ENCODE peak calls at places on chromosome 3, in ten cellular contexts. One of them, this sample, is unnamed.

GRCh38 chr3:50325497-50326181 is 2.4 kb downstream of the TUSC2 start:
- DNase-seq in CD8-positive, alpha-beta T cell: no peak
- DNase-seq in endothelial cell: no peak
- DNase-seq in foreskin fibroblast: no peak
- DNase-seq in fibroblast of mammary gland: no peak
- DNase-seq in endothelial cell of umbilical vein: no peak
- DNase-seq in cardiac muscle cell: no peak
- DNase-seq in breast epithelium: no peak
- DNase-seq in K562: no peak
- DNase-seq in activated CD8-positive, alpha-beta T cell treated with anti-CD3 and anti-CD28 coated beads for 36 hours: no peak
- DNase-seq in this sample: no peak

GRCh38 chr3:43423142-43423541 is 136.8 kb downstream of the SNRK start:
- DNase-seq in CD8-positive, alpha-beta T cell: no peak
- DNase-seq in endothelial cell: no peak
- DNase-seq in foreskin fibroblast: no peak
- DNase-seq in fibroblast of mammary gland: peak; percentile 76
- DNase-seq in endothelial cell of umbilical vein: no peak
- DNase-seq in cardiac muscle cell: peak; percentile 13
- DNase-seq in breast epithelium: no peak
- DNase-seq in K562: no peak
- DNase-seq in activated CD8-positive, alpha-beta T cell treated with anti-CD3 and anti-CD28 coated beads for 36 hours: no peak
- DNase-seq in this sample: no peak

GRCh38 chr3:33909547-33909946 is 111.1 kb downstream of the PDCD6IP start:
- DNase-seq in CD8-positive, alpha-beta T cell: no peak
- DNase-seq in endothelial cell: no peak
- DNase-seq in foreskin fibroblast: no peak
- DNase-seq in fibroblast of mammary gland: no peak
- DNase-seq in endothelial cell of umbilical vein: no peak
- DNase-seq in cardiac muscle cell: no peak
- DNase-seq in breast epithelium: no peak
- DNase-seq in K562: no peak
- DNase-seq in activated CD8-positive, alpha-beta T cell treated with anti-CD3 and anti-CD28 coated beads for 36 hours: no peak
- DNase-seq in this sample: no peak

GRCh38 chr3:109532257-109533216 is 195.2 kb upstream of the DPPA4 start:
- DNase-seq in CD8-positive, alpha-beta T cell: peak; percentile 48
- DNase-seq in endothelial cell: peak; percentile 60
- DNase-seq in foreskin fibroblast: peak; percentile 11
- DNase-seq in fibroblast of mammary gland: peak; percentile 42
- DNase-seq in endothelial cell of umbilical vein: no peak
- DNase-seq in cardiac muscle cell: peak; percentile 88
- DNase-seq in breast epithelium: no peak
- DNase-seq in K562: no peak
- DNase-seq in activated CD8-positive, alpha-beta T cell treated with anti-CD3 and anti-CD28 coated beads for 36 hours: peak; percentile 74
- DNase-seq in this sample: peak; percentile 58

GRCh38 chr3:97658670-97659285 is 105.8 kb upstream of the ARL6 start:
- DNase-seq in CD8-positive, alpha-beta T cell: no peak
- DNase-seq in endothelial cell: peak; percentile 4
- DNase-seq in foreskin fibroblast: no peak
- DNase-seq in fibroblast of mammary gland: peak; percentile 20
- DNase-seq in endothelial cell of umbilical vein: peak; percentile 10
- DNase-seq in cardiac muscle cell: peak; percentile 19
- DNase-seq in breast epithelium: no peak
- DNase-seq in K562: peak; percentile 3
- DNase-seq in activated CD8-positive, alpha-beta T cell treated with anti-CD3 and anti-CD28 coated beads for 36 hours: no peak
- DNase-seq in this sample: peak; percentile 2

GRCh38 chr3:50174517-50174895 is 16.9 kb upstream of the GNAT1 start:
- DNase-seq in CD8-positive, alpha-beta T cell: no peak
- DNase-seq in endothelial cell: no peak
- DNase-seq in foreskin fibroblast: no peak
- DNase-seq in fibroblast of mammary gland: no peak
- DNase-seq in endothelial cell of umbilical vein: no peak
- DNase-seq in cardiac muscle cell: no peak
- DNase-seq in breast epithelium: no peak
- DNase-seq in K562: no peak
- DNase-seq in activated CD8-positive, alpha-beta T cell treated with anti-CD3 and anti-CD28 coated beads for 36 hours: no peak
- DNase-seq in this sample: no peak

GRCh38 chr3:43606274-43606673 is 15.5 kb downstream of the ANO10 start:
- DNase-seq in CD8-positive, alpha-beta T cell: no peak
- DNase-seq in endothelial cell: no peak
- DNase-seq in foreskin fibroblast: no peak
- DNase-seq in fibroblast of mammary gland: no peak
- DNase-seq in endothelial cell of umbilical vein: no peak
- DNase-seq in cardiac muscle cell: no peak
- DNase-seq in breast epithelium: no peak
- DNase-seq in K562: no peak
- DNase-seq in activated CD8-positive, alpha-beta T cell treated with anti-CD3 and anti-CD28 coated beads for 36 hours: no peak
- DNase-seq in this sample: no peak

GRCh38 chr3:170589113-170589512 is 3.2 kb upstream of the SLC7A14 start:
- DNase-seq in CD8-positive, alpha-beta T cell: no peak
- DNase-seq in endothelial cell: no peak
- DNase-seq in foreskin fibroblast: no peak
- DNase-seq in fibroblast of mammary gland: no peak
- DNase-seq in endothelial cell of umbilical vein: no peak
- DNase-seq in cardiac muscle cell: no peak
- DNase-seq in breast epithelium: no peak
- DNase-seq in K562: no peak
- DNase-seq in activated CD8-positive, alpha-beta T cell treated with anti-CD3 and anti-CD28 coated beads for 36 hours: no peak
- DNase-seq in this sample: no peak

GRCh38 chr3:197000211-197000610 is 29.4 kb downstream of the MELTF start:
- DNase-seq in CD8-positive, alpha-beta T cell: no peak
- DNase-seq in endothelial cell: no peak
- DNase-seq in foreskin fibroblast: peak; percentile 39
- DNase-seq in fibroblast of mammary gland: peak; percentile 19
- DNase-seq in endothelial cell of umbilical vein: no peak
- DNase-seq in cardiac muscle cell: peak; percentile 18
- DNase-seq in breast epithelium: no peak
- DNase-seq in K562: no peak
- DNase-seq in activated CD8-positive, alpha-beta T cell treated with anti-CD3 and anti-CD28 coated beads for 36 hours: no peak
- DNase-seq in this sample: peak; percentile 15

GRCh38 chr3:194559530-194559929 is 72.7 kb upstream of the ATP13A3 start:
- DNase-seq in CD8-positive, alpha-beta T cell: no peak
- DNase-seq in endothelial cell: no peak
- DNase-seq in foreskin fibroblast: no peak
- DNase-seq in fibroblast of mammary gland: no peak
- DNase-seq in endothelial cell of umbilical vein: no peak
- DNase-seq in cardiac muscle cell: no peak
- DNase-seq in breast epithelium: no peak
- DNase-seq in K562: no peak
- DNase-seq in activated CD8-positive, alpha-beta T cell treated with anti-CD3 and anti-CD28 coated beads for 36 hours: no peak
- DNase-seq in this sample: no peak

GRCh38 chr3:66472313-66473134 is 28.3 kb downstream of the LRIG1 start:
- DNase-seq in CD8-positive, alpha-beta T cell: peak; percentile 45
- DNase-seq in endothelial cell: no peak
- DNase-seq in foreskin fibroblast: peak; percentile 66
- DNase-seq in fibroblast of mammary gland: peak; percentile 92
- DNase-seq in endothelial cell of umbilical vein: peak; percentile 94
- DNase-seq in cardiac muscle cell: peak; percentile 53
- DNase-seq in breast epithelium: no peak
- DNase-seq in K562: no peak
- DNase-seq in activated CD8-positive, alpha-beta T cell treated with anti-CD3 and anti-CD28 coated beads for 36 hours: peak; percentile 69
- DNase-seq in this sample: peak; percentile 75

GRCh38 chr3:129688310-129688895 is 81.9 kb upstream of the PLXND1 start:
- DNase-seq in CD8-positive, alpha-beta T cell: no peak
- DNase-seq in endothelial cell: peak; percentile 30
- DNase-seq in foreskin fibroblast: peak; percentile 68
- DNase-seq in fibroblast of mammary gland: peak; percentile 49
- DNase-seq in endothelial cell of umbilical vein: peak; percentile 36
- DNase-seq in cardiac muscle cell: peak; percentile 75
- DNase-seq in breast epithelium: peak; percentile 81
- DNase-seq in K562: no peak
- DNase-seq in activated CD8-positive, alpha-beta T cell treated with anti-CD3 and anti-CD28 coated beads for 36 hours: no peak
- DNase-seq in this sample: no peak

GRCh38 chr3:146222204-146223046 is 28.5 kb downstream of the PLSCR4 start:
- DNase-seq in CD8-positive, alpha-beta T cell: no peak
- DNase-seq in endothelial cell: peak; percentile 5
- DNase-seq in foreskin fibroblast: peak; percentile 27
- DNase-seq in fibroblast of mammary gland: peak; percentile 51
- DNase-seq in endothelial cell of umbilical vein: peak; percentile 95
- DNase-seq in cardiac muscle cell: peak; percentile 52
- DNase-seq in breast epithelium: no peak
- DNase-seq in K562: no peak
- DNase-seq in activated CD8-positive, alpha-beta T cell treated with anti-CD3 and anti-CD28 coated beads for 36 hours: no peak
- DNase-seq in this sample: no peak

GRCh38 chr3:146221276-146221675 is 29.6 kb downstream of the PLSCR4 start:
- DNase-seq in CD8-positive, alpha-beta T cell: no peak
- DNase-seq in endothelial cell: no peak
- DNase-seq in foreskin fibroblast: no peak
- DNase-seq in fibroblast of mammary gland: peak; percentile 41
- DNase-seq in endothelial cell of umbilical vein: peak; percentile 57
- DNase-seq in cardiac muscle cell: peak; percentile 30
- DNase-seq in breast epithelium: no peak
- DNase-seq in K562: no peak
- DNase-seq in activated CD8-positive, alpha-beta T cell treated with anti-CD3 and anti-CD28 coated beads for 36 hours: no peak
- DNase-seq in this sample: no peak

GRCh38 chr3:146223401-146224373 is 27.2 kb downstream of the PLSCR4 start:
- DNase-seq in CD8-positive, alpha-beta T cell: no peak
- DNase-seq in endothelial cell: no peak
- DNase-seq in foreskin fibroblast: no peak
- DNase-seq in fibroblast of mammary gland: peak; percentile 52
- DNase-seq in endothelial cell of umbilical vein: peak; percentile 73
- DNase-seq in cardiac muscle cell: peak; percentile 33
- DNase-seq in breast epithelium: no peak
- DNase-seq in K562: no peak
- DNase-seq in activated CD8-positive, alpha-beta T cell treated with anti-CD3 and anti-CD28 coated beads for 36 hours: no peak
- DNase-seq in this sample: no peak

GRCh38 chr3:146217324-146217723 is 33.6 kb downstream of the PLSCR4 start:
- DNase-seq in CD8-positive, alpha-beta T cell: no peak
- DNase-seq in endothelial cell: no peak
- DNase-seq in foreskin fibroblast: peak; percentile 23
- DNase-seq in fibroblast of mammary gland: peak; percentile 14
- DNase-seq in endothelial cell of umbilical vein: no peak
- DNase-seq in cardiac muscle cell: no peak
- DNase-seq in breast epithelium: no peak
- DNase-seq in K562: no peak
- DNase-seq in activated CD8-positive, alpha-beta T cell treated with anti-CD3 and anti-CD28 coated beads for 36 hours: no peak
- DNase-seq in this sample: no peak

GRCh38 chr3:146218880-146219866 is 31.7 kb downstream of the PLSCR4 start:
- DNase-seq in CD8-positive, alpha-beta T cell: no peak
- DNase-seq in endothelial cell: peak; percentile 18
- DNase-seq in foreskin fibroblast: peak; percentile 67
- DNase-seq in fibroblast of mammary gland: peak; percentile 52
- DNase-seq in endothelial cell of umbilical vein: peak; percentile 71
- DNase-seq in cardiac muscle cell: peak; percentile 66
- DNase-seq in breast epithelium: no peak
- DNase-seq in K562: peak; percentile 8
- DNase-seq in activated CD8-positive, alpha-beta T cell treated with anti-CD3 and anti-CD28 coated beads for 36 hours: peak; percentile 40
- DNase-seq in this sample: no peak
- TF ChIP-seq CTCF in CD8-positive, alpha-beta T cell: peak; percentile 85
- TF ChIP-seq CTCF in endothelial cell: peak; percentile 95
- TF ChIP-seq CTCF in foreskin fibroblast: peak; percentile 46
- TF ChIP-seq CTCF in fibroblast of mammary gland: peak; percentile 59
- TF ChIP-seq CTCF in endothelial cell of umbilical vein: peak; percentile 39
- TF ChIP-seq CTCF in cardiac muscle cell: peak; percentile 51
- TF ChIP-seq CTCF in breast epithelium: peak; percentile 53
- TF ChIP-seq CTCF in K562: peak; percentile 49
- TF ChIP-seq CTCF in activated CD8-positive, alpha-beta T cell treated with anti-CD3 and anti-CD28 coated beads for 36 hours: peak; percentile 86
- TF ChIP-seq CTCF in this sample: peak; percentile 96

GRCh38 chr3:155739154-155739553 is 5.7 kb downstream of the PLCH1 start:
- DNase-seq in CD8-positive, alpha-beta T cell: no peak
- DNase-seq in endothelial cell: no peak
- DNase-seq in foreskin fibroblast: peak; percentile 20
- DNase-seq in fibroblast of mammary gland: peak; percentile 12
- DNase-seq in endothelial cell of umbilical vein: no peak
- DNase-seq in cardiac muscle cell: no peak
- DNase-seq in breast epithelium: no peak
- DNase-seq in K562: peak; percentile 29
- DNase-seq in activated CD8-positive, alpha-beta T cell treated with anti-CD3 and anti-CD28 coated beads for 36 hours: no peak
- DNase-seq in this sample: no peak
- TF ChIP-seq CTCF in CD8-positive, alpha-beta T cell: no peak
- TF ChIP-seq CTCF in endothelial cell: no peak
- TF ChIP-seq CTCF in foreskin fibroblast: no peak
- TF ChIP-seq CTCF in fibroblast of mammary gland: no peak
- TF ChIP-seq CTCF in endothelial cell of umbilical vein: no peak
- TF ChIP-seq CTCF in cardiac muscle cell: no peak
- TF ChIP-seq CTCF in breast epithelium: no peak
- TF ChIP-seq CTCF in K562: no peak
- TF ChIP-seq CTCF in activated CD8-positive, alpha-beta T cell treated with anti-CD3 and anti-CD28 coated beads for 36 hours: no peak
- TF ChIP-seq CTCF in this sample: no peak

GRCh38 chr3:180430896-180431295 is 171.1 kb upstream of the TTC14 start:
- DNase-seq in CD8-positive, alpha-beta T cell: no peak
- DNase-seq in endothelial cell: no peak
- DNase-seq in foreskin fibroblast: no peak
- DNase-seq in fibroblast of mammary gland: peak; percentile 12
- DNase-seq in endothelial cell of umbilical vein: no peak
- DNase-seq in cardiac muscle cell: no peak
- DNase-seq in breast epithelium: no peak
- DNase-seq in K562: no peak
- DNase-seq in activated CD8-positive, alpha-beta T cell treated with anti-CD3 and anti-CD28 coated beads for 36 hours: no peak
- DNase-seq in this sample: no peak
- TF ChIP-seq CTCF in CD8-positive, alpha-beta T cell: no peak
- TF ChIP-seq CTCF in endothelial cell: no peak
- TF ChIP-seq CTCF in foreskin fibroblast: no peak
- TF ChIP-seq CTCF in fibroblast of mammary gland: no peak
- TF ChIP-seq CTCF in endothelial cell of umbilical vein: no peak
- TF ChIP-seq CTCF in cardiac muscle cell: no peak
- TF ChIP-seq CTCF in breast epithelium: no peak
- TF ChIP-seq CTCF in K562: no peak
- TF ChIP-seq CTCF in activated CD8-positive, alpha-beta T cell treated with anti-CD3 and anti-CD28 coated beads for 36 hours: no peak
- TF ChIP-seq CTCF in this sample: no peak

GRCh38 chr3:39446444-39446843 is 21.0 kb upstream of the MOBP start:
- DNase-seq in CD8-positive, alpha-beta T cell: no peak
- DNase-seq in endothelial cell: no peak
- DNase-seq in foreskin fibroblast: no peak
- DNase-seq in fibroblast of mammary gland: no peak
- DNase-seq in endothelial cell of umbilical vein: no peak
- DNase-seq in cardiac muscle cell: no peak
- DNase-seq in breast epithelium: no peak
- DNase-seq in K562: no peak
- DNase-seq in activated CD8-positive, alpha-beta T cell treated with anti-CD3 and anti-CD28 coated beads for 36 hours: no peak
- DNase-seq in this sample: no peak

GRCh38 chr3:39445927-39446326 is 21.6 kb upstream of the MOBP start:
- DNase-seq in CD8-positive, alpha-beta T cell: no peak
- DNase-seq in endothelial cell: no peak
- DNase-seq in foreskin fibroblast: no peak
- DNase-seq in fibroblast of mammary gland: no peak
- DNase-seq in endothelial cell of umbilical vein: no peak
- DNase-seq in cardiac muscle cell: no peak
- DNase-seq in breast epithelium: no peak
- DNase-seq in K562: no peak
- DNase-seq in activated CD8-positive, alpha-beta T cell treated with anti-CD3 and anti-CD28 coated beads for 36 hours: no peak
- DNase-seq in this sample: no peak

GRCh38 chr3:39440316-39440715 is 27.2 kb upstream of the MOBP start:
- DNase-seq in CD8-positive, alpha-beta T cell: no peak
- DNase-seq in endothelial cell: no peak
- DNase-seq in foreskin fibroblast: no peak
- DNase-seq in fibroblast of mammary gland: no peak
- DNase-seq in endothelial cell of umbilical vein: no peak
- DNase-seq in cardiac muscle cell: no peak
- DNase-seq in breast epithelium: no peak
- DNase-seq in K562: no peak
- DNase-seq in activated CD8-positive, alpha-beta T cell treated with anti-CD3 and anti-CD28 coated beads for 36 hours: no peak
- DNase-seq in this sample: no peak

GRCh38 chr3:39447637-39448483 is 19.6 kb upstream of the MOBP start:
- DNase-seq in CD8-positive, alpha-beta T cell: peak; percentile 39
- DNase-seq in endothelial cell: peak; percentile 70
- DNase-seq in foreskin fibroblast: peak; percentile 91
- DNase-seq in fibroblast of mammary gland: peak; percentile 82
- DNase-seq in endothelial cell of umbilical vein: peak; percentile 83
- DNase-seq in cardiac muscle cell: peak; percentile 91
- DNase-seq in breast epithelium: no peak
- DNase-seq in K562: peak; percentile 85
- DNase-seq in activated CD8-positive, alpha-beta T cell treated with anti-CD3 and anti-CD28 coated beads for 36 hours: peak; percentile 73
- DNase-seq in this sample: peak; percentile 77

GRCh38 chr3:39443530-39443929 is 23.9 kb upstream of the MOBP start:
- DNase-seq in CD8-positive, alpha-beta T cell: no peak
- DNase-seq in endothelial cell: no peak
- DNase-seq in foreskin fibroblast: no peak
- DNase-seq in fibroblast of mammary gland: no peak
- DNase-seq in endothelial cell of umbilical vein: peak; percentile 12
- DNase-seq in cardiac muscle cell: no peak
- DNase-seq in breast epithelium: no peak
- DNase-seq in K562: no peak
- DNase-seq in activated CD8-positive, alpha-beta T cell treated with anti-CD3 and anti-CD28 coated beads for 36 hours: no peak
- DNase-seq in this sample: no peak
- TF ChIP-seq CTCF in CD8-positive, alpha-beta T cell: no peak
- TF ChIP-seq CTCF in endothelial cell: no peak
- TF ChIP-seq CTCF in foreskin fibroblast: peak; percentile 6
- TF ChIP-seq CTCF in fibroblast of mammary gland: peak; percentile 16
- TF ChIP-seq CTCF in endothelial cell of umbilical vein: no peak
- TF ChIP-seq CTCF in cardiac muscle cell: peak; percentile 11
- TF ChIP-seq CTCF in breast epithelium: no peak
- TF ChIP-seq CTCF in K562: peak; percentile 45
- TF ChIP-seq CTCF in activated CD8-positive, alpha-beta T cell treated with anti-CD3 and anti-CD28 coated beads for 36 hours: no peak
- TF ChIP-seq CTCF in this sample: peak; percentile 29